ENCODE peak calls at places on chromosomes 4 and X, in five cellular contexts. Y, B, V, H and D are unnamed samples.

GRCh38 chr4:48315728-48316630 is 25.4 kb upstream of the SLAIN2 start:
- DNase-seq in Y (no peak), B (no peak), V (no peak), H (peak), D (no peak)

GRCh38 chr4:109562457-109563237 is 2.6 kb downstream of the MCUB start:
- DNase-seq in Y (no peak), B (no peak), V (no peak), H (no peak), D (no peak)

GRCh38 chr4:78926825-78927224 is 12.4 kb downstream of the PAQR3 start:
- DNase-seq in Y (no peak), B (no peak), V (no peak), H (no peak), D (no peak)

GRCh38 chrX:23742174-23742692 is 843 bp downstream of the ACOT9 start:
- DNase-seq in Y (no peak), B (peak), V (no peak), H (peak), D (no peak)

GRCh38 chrX:97547873-97548578 is 664.3 kb downstream of the RPA4 start:
- DNase-seq in Y (no peak), B (no peak), V (no peak), H (no peak), D (no peak)

GRCh38 chrX:989959-990510 is 222.4 kb downstream of the CRLF2 start:
- DNase-seq in Y (peak), B (peak), V (no peak), H (peak), D (peak)

GRCh38 chr4:144969793-144970192 is 128.2 kb downstream of the ANAPC10 start:
- DNase-seq in Y (no peak), B (no peak), V (no peak), H (no peak), D (no peak)

GRCh38 chr4:38190717-38191178 is 230.6 kb downstream of the PTTG2 start:
- DNase-seq in Y (no peak), B (no peak), V (no peak), H (peak), D (no peak)

GRCh38 chr4:123120473-123120872 is 198.1 kb upstream of the NUDT6 start:
- DNase-seq in Y (no peak), B (no peak), V (no peak), H (peak), D (no peak)

GRCh38 chr4:119626420-119626819 is 2.2 kb downstream of the PDE5A start:
- DNase-seq in Y (no peak), B (no peak), V (no peak), H (no peak), D (no peak)

GRCh38 chr4:185390941-185391340 is 4.8 kb downstream of the LRP2BP start:
- DNase-seq in Y (no peak), B (no peak), V (no peak), H (no peak), D (no peak)

GRCh38 chrX:154401045-154401799 is 3.0 kb downstream of the RPL10 start:
- DNase-seq in Y (no peak), B (no peak), V (no peak), H (no peak), D (no peak)

GRCh38 chr4:67785528-67785927 is 31.3 kb upstream of the GNRHR start:
- DNase-seq in Y (no peak), B (no peak), V (no peak), H (no peak), D (no peak)

GRCh38 chr4:8737601-8738279 is 133.9 kb downstream of the HMX1 start:
- DNase-seq in Y (no peak), B (peak), V (no peak), H (no peak), D (peak)

GRCh38 chr4:89427765-89428164 is 120.2 kb upstream of the GPRIN3 start:
- DNase-seq in Y (no peak), B (no peak), V (no peak), H (no peak), D (no peak)

GRCh38 chrX:11416600-11416999 is 123.4 kb downstream of the AMELX start:
- DNase-seq in Y (no peak), B (peak), V (no peak), H (no peak), D (no peak)

GRCh38 chrX:18983711-18984380 is at the start of gene PHKA2:
- DNase-seq in Y (peak), B (peak), V (peak), H (peak), D (no peak)

GRCh38 chrX:642436-643210 is 12.0 kb downstream of the SHOX start:
- DNase-seq in Y (no peak), B (no peak), V (no peak), H (no peak), D (no peak)

GRCh38 chr4:72107456-72107855 is 75.7 kb downstream of the NPFFR2 start:
- DNase-seq in Y (no peak), B (no peak), V (no peak), H (no peak), D (no peak)

GRCh38 chrX:7316280-7316679 is 168.3 kb upstream of the PUDP start:
- DNase-seq in Y (no peak), B (no peak), V (no peak), H (no peak), D (no peak)

GRCh38 chr4:148651991-148652390 is 209.8 kb upstream of the NR3C2 start:
- DNase-seq in Y (no peak), B (no peak), V (no peak), H (no peak), D (no peak)

GRCh38 chrX:76279007-76279406 is 106.1 kb downstream of the PBDC1 start:
- DNase-seq in Y (peak), B (no peak), V (no peak), H (peak), D (no peak)

GRCh38 chr4:24889991-24890390 is 22.9 kb downstream of the CCDC149 start:
- DNase-seq in Y (no peak), B (peak), V (no peak), H (no peak), D (no peak)

GRCh38 chrX:64202808-64203320 is 2.6 kb downstream of the AMER1 start:
- DNase-seq in Y (no peak), B (no peak), V (no peak), H (no peak), D (no peak)